ENCODE peak calls at places on chromosome 7, in seven cellular contexts. C, X, A, T, D, Y and V are unnamed samples.

GRCh38 chr7:102992509-102992819 is 79.7 kb downstream of the LRRC17 start:
- DNase-seq in X (no peak), C (no peak), A (no peak), Y (no peak), T (no peak), D (no peak), V (no peak)

GRCh38 chr7:78125884-78126283 is 327.3 kb downstream of the PHTF2 start:
- DNase-seq in A (no peak), T (peak), D (no peak), Y (peak), X (no peak), C (no peak), V (no peak)

GRCh38 chr7:134368851-134369533 is 52.3 kb upstream of the SLC35B4 start:
- DNase-seq in C (no peak), D (no peak), Y (peak), X (no peak), T (no peak), A (no peak), V (no peak)

GRCh38 chr7:124791426-124791825 is 25.8 kb upstream of the GPR37 start:
- DNase-seq in A (no peak), X (no peak), C (no peak), T (no peak), Y (no peak), D (no peak), V (no peak)

GRCh38 chr7:80324032-80324431 is 187.8 kb downstream of the GNAT3 start:
- DNase-seq in X (no peak), Y (peak), A (no peak), C (no peak), D (no peak), T (no peak), V (no peak)

GRCh38 chr7:76257973-76258372 is 44.5 kb upstream of the HSPB1 start:
- DNase-seq in A (no peak), C (no peak), X (no peak), T (no peak), Y (no peak), D (no peak), V (no peak)

GRCh38 chr7:74343281-74344127 is 54.3 kb downstream of the CLIP2 start:
- DNase-seq in Y (peak), A (no peak), T (no peak), X (no peak), D (no peak), C (no peak), V (no peak)

GRCh38 chr7:120794100-120794729 is 63.7 kb downstream of the TSPAN12 start:
- DNase-seq in D (no peak), C (no peak), Y (peak), A (no peak), T (no peak), X (no peak), V (no peak)

GRCh38 chr7:21507627-21508343 is 35.1 kb upstream of the DNAH11 start:
- DNase-seq in C (peak), A (no peak), T (no peak), Y (peak), D (peak), X (peak), V (no peak)

GRCh38 chr7:14184292-14184864 is 194.9 kb upstream of the ETV1 start:
- DNase-seq in D (no peak), A (no peak), X (no peak), Y (no peak), T (no peak), C (no peak), V (no peak)

GRCh38 chr7:101624246-101625000 is 4.7 kb downstream of the MYL10 start:
- DNase-seq in X (no peak), A (no peak), Y (no peak), T (no peak), C (peak), D (no peak), V (no peak)

GRCh38 chr7:30596043-30596641 is 1.5 kb downstream of the GARS1 start:
- DNase-seq in T (no peak), D (no peak), Y (peak), C (no peak), A (no peak), X (peak), V (no peak)

GRCh38 chr7:116145245-116145852 is 65.0 kb upstream of the TES start:
- DNase-seq in D (no peak), Y (no peak), A (no peak), C (no peak), T (no peak), X (peak), V (no peak)

GRCh38 chr7:156781972-156782371 is 111.0 kb downstream of the LMBR1 start:
- DNase-seq in D (no peak), C (no peak), T (no peak), A (no peak), X (no peak), Y (no peak), V (no peak)

GRCh38 chr7:119959811-119960210 is 313.2 kb upstream of the KCND2 start:
- DNase-seq in T (no peak), D (no peak), X (no peak), C (no peak), Y (peak), A (no peak), V (no peak)

GRCh38 chr7:127704211-127704610 is 52.2 kb downstream of the SND1 start:
- DNase-seq in A (no peak), C (no peak), T (no peak), Y (no peak), X (no peak), D (no peak), V (no peak)

GRCh38 chr7:130368347-130368746 is 11.9 kb upstream of the CPA1 start:
- DNase-seq in Y (no peak), T (no peak), C (no peak), D (no peak), A (no peak), X (no peak), V (no peak)

GRCh38 chr7:77239471-77239870 is 39.9 kb upstream of the FGL2 start:
- DNase-seq in C (no peak), T (no peak), Y (no peak), D (no peak), X (no peak), A (no peak), V (no peak)

GRCh38 chr7:130903358-130903974 is 169.5 kb upstream of the KLF14 start:
- DNase-seq in A (no peak), X (peak), C (no peak), T (peak), Y (peak), D (no peak), V (no peak)

GRCh38 chr7:74365320-74366022 is 76.3 kb downstream of the CLIP2 start:
- DNase-seq in C (peak), D (no peak), A (peak), X (no peak), Y (peak), T (no peak), V (no peak)

GRCh38 chr7:48168159-48168558 is 3.1 kb upstream of the ABCA13 start:
- DNase-seq in C (no peak), Y (peak), T (no peak), X (no peak), D (no peak), A (no peak), V (no peak)

GRCh38 chr7:65840446-65840845 is 32.4 kb upstream of the VKORC1L1 start:
- DNase-seq in D (no peak), Y (no peak), A (no peak), T (no peak), X (peak), C (no peak), V (no peak)

GRCh38 chr7:155863721-155864151 is 51.5 kb upstream of the SHH start:
- DNase-seq in D (no peak), Y (no peak), A (no peak), T (no peak), C (no peak), X (no peak), V (no peak)

GRCh38 chr7:33186187-33186586 is 56.8 kb downstream of the BBS9 start:
- DNase-seq in T (no peak), A (no peak), C (peak), Y (peak), X (no peak), D (no peak), V (no peak)

GRCh38 chr7:157726764-157727163 is 390.0 kb downstream of the DNAJB6 start:
- DNase-seq in D (no peak), C (no peak), T (no peak), A (no peak), X (no peak), Y (no peak), V (no peak)

GRCh38 chr7:112112822-112113255 is 93.4 kb downstream of the DOCK4 start:
- DNase-seq in X (no peak), D (no peak), C (no peak), A (peak), Y (peak), T (peak), V (no peak)

GRCh38 chr7:116528008-116528789 is 3.4 kb downstream of the CAV1 start:
- DNase-seq in Y (peak), T (peak), C (no peak), A (peak), X (no peak), D (no peak), V (no peak)

GRCh38 chr7:57375783-57376182 is 74.2 kb upstream of the ZNF716 start:
- DNase-seq in D (no peak), A (no peak), Y (no peak), C (no peak), T (no peak), X (no peak), V (no peak)

GRCh38 chr7:120916116-120916515 is 34.5 kb upstream of the ING3 start:
- DNase-seq in D (no peak), C (no peak), X (no peak), A (no peak), Y (no peak), T (no peak), V (no peak)

GRCh38 chr7:75727881-75728592 is 10.7 kb downstream of the HIP1 start:
- DNase-seq in C (no peak), A (peak), Y (no peak), X (peak), T (no peak), D (peak), V (no peak)

GRCh38 chr7:76071316-76072242 is 23.7 kb downstream of the MDH2 start:
- DNase-seq in T (no peak), D (no peak), C (peak), Y (no peak), X (no peak), A (peak), V (no peak)

GRCh38 chr7:80453699-80454340 is 58.0 kb downstream of the GNAT3 start:
- DNase-seq in T (no peak), C (peak), D (no peak), X (peak), A (no peak), Y (peak), V (no peak)

GRCh38 chr7:21076054-21076453 is 289.4 kb upstream of the SP8 start:
- DNase-seq in C (peak), A (no peak), T (no peak), X (no peak), Y (no peak), D (no peak), V (no peak)

GRCh38 chr7:46461334-46461777 is 540.3 kb upstream of the IGFBP3 start:
- DNase-seq in Y (no peak), A (no peak), T (no peak), C (no peak), D (no peak), X (no peak), V (no peak)

GRCh38 chr7:152872061-152872744 is 112.7 kb downstream of the ACTR3B start:
- DNase-seq in Y (no peak), X (no peak), A (no peak), T (no peak), C (no peak), D (no peak), V (no peak)

GRCh38 chr7:155409980-155410379 is 47.9 kb upstream of the EN2 start:
- DNase-seq in D (no peak), Y (no peak), A (no peak), C (no peak), X (no peak), T (no peak), V (no peak)

GRCh38 chr7:134693256-134693655 is 46.6 kb downstream of the BPGM start:
- DNase-seq in C (no peak), A (peak), T (peak), X (no peak), D (peak), Y (peak), V (no peak)

GRCh38 chr7:5636914-5637313 is 144.5 kb downstream of the RNF216 start:
- DNase-seq in T (peak), A (peak), C (no peak), X (no peak), D (no peak), Y (peak), V (no peak)

GRCh38 chr7:7228967-7229366 is 46.6 kb downstream of the C1GALT1 start:
- DNase-seq in T (no peak), C (no peak), X (no peak), A (no peak), Y (no peak), D (no peak), V (no peak)

DNA sequence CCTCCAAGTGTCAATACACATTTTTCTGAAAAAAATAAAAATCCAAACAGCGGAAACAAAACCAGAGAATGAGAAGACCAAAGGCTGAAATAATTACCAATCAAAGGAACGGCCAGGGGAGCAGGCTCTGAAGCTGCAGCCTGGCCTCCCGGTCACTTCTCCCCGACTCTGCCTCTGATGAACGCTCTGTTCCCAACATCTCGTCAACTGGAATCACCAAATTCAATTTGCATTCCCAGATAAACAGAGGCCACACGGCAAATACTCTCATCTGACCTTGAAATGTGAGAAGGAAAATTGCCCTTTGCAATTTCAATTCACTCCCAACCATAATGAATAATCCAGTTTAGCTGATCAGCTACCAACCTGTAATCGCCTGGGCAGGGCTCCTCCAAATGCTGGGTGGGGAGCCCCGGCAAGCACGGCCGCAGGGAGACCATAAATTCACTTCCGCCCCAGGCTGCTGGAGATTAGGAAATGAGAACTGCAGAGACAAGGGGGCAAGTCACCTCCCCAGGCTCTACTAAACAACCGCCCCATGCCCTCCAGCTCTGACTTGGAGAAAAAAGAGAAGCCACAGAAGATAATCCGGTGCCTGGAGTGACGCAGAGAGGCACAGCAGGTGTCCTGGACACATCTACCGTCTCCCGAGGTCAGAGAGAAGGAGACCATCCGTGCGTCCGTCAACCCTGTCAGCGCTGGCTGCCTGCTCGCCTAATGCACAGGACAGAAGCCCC is 153.2 kb downstream of the MAD1L1 start:
- DNase-seq in A (no peak), Y (no peak), C (no peak), T (no peak), X (no peak), D (peak), V (no peak)
- H3K4me3 ChIP-seq in A (no peak), Y (no peak), C (no peak), T (no peak), X (no peak), D (no peak), V (no peak)

GRCh38 chr7:36037121-36037662 is 115.9 kb upstream of the EEPD1 start:
- DNase-seq in A (no peak), Y (peak), T (peak), C (no peak), D (no peak), X (no peak), V (no peak)

GRCh38 chr7:36039243-36039642 is 113.8 kb upstream of the EEPD1 start:
- DNase-seq in A (no peak), Y (no peak), D (no peak), C (no peak), X (no peak), T (no peak), V (no peak)

GRCh38 chr7:36034020-36034419 is 119.0 kb upstream of the EEPD1 start:
- DNase-seq in A (no peak), X (no peak), T (no peak), C (no peak), D (no peak), Y (peak), V (no peak)

GRCh38 chr7:36038063-36038721 is 114.9 kb upstream of the EEPD1 start:
- DNase-seq in C (no peak), T (no peak), A (no peak), Y (no peak), D (no peak), X (no peak), V (no peak)

DNA sequence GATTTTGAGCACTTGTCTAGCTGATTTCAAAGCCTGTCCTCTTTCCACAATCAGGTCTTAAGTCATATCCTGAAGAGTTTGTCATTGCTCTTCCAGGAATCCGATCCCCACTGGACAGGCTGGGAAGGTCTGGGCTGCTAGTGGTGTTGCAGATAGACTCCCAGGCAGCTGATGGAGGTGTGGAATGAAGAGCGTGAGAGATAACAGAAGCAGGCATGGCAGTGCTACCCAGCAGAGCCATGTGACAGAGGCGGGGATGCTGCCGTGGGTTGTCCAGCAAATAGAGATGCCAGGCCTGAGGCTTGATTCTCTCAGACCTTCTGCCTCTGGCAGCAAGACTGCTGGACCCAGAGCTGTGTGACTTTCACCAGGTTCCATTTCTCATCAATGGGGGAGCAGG is 116.5 kb upstream of the EEPD1 start:
- DNase-seq in D (no peak), C (peak), X (no peak), T (no peak), Y (no peak), A (no peak), V (no peak)
- H3K4me3 ChIP-seq in D (no peak), C (no peak), X (no peak), T (no peak), Y (no peak), A (no peak), V (no peak)

DNA sequence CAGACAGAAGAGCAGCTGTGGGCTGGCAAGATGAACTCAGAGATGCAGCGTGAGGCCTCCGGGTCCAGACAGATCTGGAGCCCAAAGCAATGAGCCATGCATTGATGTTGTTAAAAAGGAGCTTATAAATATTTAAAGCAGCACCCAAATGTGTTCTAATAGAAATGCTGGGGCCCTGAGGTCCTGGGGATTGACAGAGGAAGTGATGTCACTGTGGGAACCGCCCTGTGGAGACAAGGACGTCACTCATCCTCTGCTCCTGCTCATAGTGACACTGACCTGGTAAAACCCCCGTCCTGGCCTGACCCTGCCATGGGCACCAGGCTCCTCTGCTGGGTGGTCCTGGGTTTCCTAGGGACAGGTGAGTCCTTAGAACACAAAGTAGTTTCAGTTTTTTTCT is 197.0 kb upstream of the PRSS58 start:
- DNase-seq in X (no peak), Y (no peak), C (no peak), D (no peak), T (no peak), A (no peak), V (no peak)
- H3K4me3 ChIP-seq in X (no peak), Y (no peak), C (no peak), D (no peak), T (no peak), A (no peak), V (no peak)

DNA sequence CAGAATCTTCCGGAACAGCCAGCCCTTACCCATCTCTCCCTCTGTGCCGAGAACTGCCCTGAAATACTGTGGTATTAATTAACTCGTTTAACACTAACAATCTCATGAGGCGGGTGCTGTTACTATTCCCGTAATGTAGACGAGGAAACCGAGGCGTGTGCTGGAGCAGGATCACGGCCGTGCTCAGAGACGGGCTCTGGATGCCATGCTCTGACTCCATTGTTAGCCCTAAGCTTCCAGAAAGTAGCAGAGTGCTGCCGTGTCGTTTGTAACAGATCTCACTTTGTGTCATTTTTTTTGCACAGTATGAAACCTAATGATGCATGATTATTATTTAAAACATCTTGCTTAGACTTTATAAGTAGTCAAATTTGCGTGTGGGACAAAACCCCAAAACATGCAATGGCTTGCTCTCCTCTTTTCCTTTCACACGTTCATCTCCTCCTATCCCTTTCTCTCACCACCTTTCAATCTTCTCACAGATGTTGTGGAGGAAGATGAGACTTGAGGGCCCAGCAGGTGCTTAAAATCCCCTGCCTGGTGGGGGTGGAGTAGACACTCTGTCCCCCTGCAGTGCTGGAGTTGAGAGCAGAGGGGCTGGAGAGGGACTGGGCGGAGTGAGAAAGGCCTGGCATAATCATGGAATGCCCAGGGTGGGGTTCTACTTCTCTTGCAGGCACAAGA is 479 bp upstream of the ACTR3C start:
- DNase-seq in T (no peak), C (peak), X (peak), A (no peak), D (no peak), Y (no peak), V (no peak)
- H3K4me3 ChIP-seq in T (no peak), C (peak), X (peak), A (peak), D (peak), Y (peak), V (peak)

DNA sequence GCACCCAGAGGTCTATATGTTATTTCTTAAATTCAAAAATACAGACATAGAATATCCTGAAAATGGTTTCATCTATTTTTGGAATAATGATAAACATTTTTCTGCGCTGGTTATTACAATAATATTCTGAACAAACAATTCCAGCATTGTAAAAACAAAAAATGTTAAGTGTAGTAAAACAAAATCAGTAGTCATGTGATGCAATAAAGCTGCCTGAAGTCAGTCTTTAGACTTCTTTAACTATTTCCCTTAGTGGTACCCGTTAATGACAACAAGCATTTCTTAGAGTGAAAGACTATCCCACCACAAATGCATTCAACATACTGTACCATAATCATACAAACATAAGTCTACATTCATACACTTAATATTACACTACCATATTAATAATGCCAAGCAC is 1.6 kb downstream of the SKAP2 start:
- DNase-seq in X (no peak), C (no peak), A (no peak), Y (no peak), D (no peak), T (no peak), V (no peak)
- H3K4me3 ChIP-seq in X (peak), C (no peak), A (no peak), Y (no peak), D (no peak), T (no peak), V (peak)